ENCODE peak calls at places on chromosome 21, in ten cellular contexts. P is PC-9; T is CD8-positive, alpha-beta memory T cell; X is SJSA1; L is pancreas; W is HFF-Myc; R is HAP-1; H is lower lobe of right lung; V is heart right ventricle; Z is astrocyte. E is an unnamed sample.

GRCh38 chr21:36854391-36854790 is 112.1 kb downstream of the HLCS start:
- DNase-seq in P (no peak), T (no peak), X (no peak), L (no peak), W (no peak), R (peak), H (no peak), V (no peak), Z (no peak), E (no peak)

GRCh38 chr21:16742116-16742515 is 770.7 kb upstream of the CXADR start:
- DNase-seq in P (no peak), T (no peak), X (no peak), L (no peak), W (no peak), R (no peak), H (no peak), V (no peak), Z (peak), E (peak)

GRCh38 chr21:16597768-16598167 is 868.0 kb downstream of the USP25 start:
- DNase-seq in P (no peak), T (no peak), X (no peak), L (no peak), W (no peak), R (no peak), H (no peak), V (no peak), Z (no peak), E (no peak)

GRCh38 chr21:24514081-24514733 is 1093.1 kb downstream of the MRPL39 start:
- DNase-seq in P (no peak), T (no peak), X (no peak), L (no peak), W (no peak), R (no peak), H (no peak), V (no peak), Z (no peak), E (no peak)

GRCh38 chr21:14356771-14357170 is 26.2 kb downstream of the HSPA13 start:
- DNase-seq in P (no peak), T (no peak), X (no peak), L (no peak), W (no peak), R (no peak), H (no peak), V (no peak), Z (no peak), E (no peak)

GRCh38 chr21:24045775-24046215 is 1561.5 kb downstream of the MRPL39 start:
- DNase-seq in P (no peak), T (no peak), X (no peak), L (peak), W (peak), R (peak), H (peak), V (peak), Z (peak), E (peak)

GRCh38 chr21:14213164-14213563 is 2.4 kb upstream of the LIPI start:
- DNase-seq in P (no peak), T (no peak), X (no peak), L (no peak), W (no peak), R (no peak), H (no peak), V (no peak), Z (no peak), E (no peak)

GRCh38 chr21:36149788-36150187 is 6.8 kb upstream of the DOP1B start:
- DNase-seq in P (no peak), T (no peak), X (no peak), L (no peak), W (no peak), R (no peak), H (peak), V (no peak), Z (no peak), E (no peak)

GRCh38 chr21:40929833-40930232 is 82.9 kb upstream of the DSCAM start:
- DNase-seq in P (no peak), T (no peak), X (no peak), L (no peak), W (no peak), R (no peak), H (no peak), V (no peak), Z (no peak), E (no peak)

GRCh38 chr21:27807596-27807995 is 840.7 kb upstream of the ADAMTS5 start:
- DNase-seq in P (no peak), T (no peak), X (no peak), L (no peak), W (no peak), R (no peak), H (no peak), V (no peak), Z (no peak), E (no peak)

DNA sequence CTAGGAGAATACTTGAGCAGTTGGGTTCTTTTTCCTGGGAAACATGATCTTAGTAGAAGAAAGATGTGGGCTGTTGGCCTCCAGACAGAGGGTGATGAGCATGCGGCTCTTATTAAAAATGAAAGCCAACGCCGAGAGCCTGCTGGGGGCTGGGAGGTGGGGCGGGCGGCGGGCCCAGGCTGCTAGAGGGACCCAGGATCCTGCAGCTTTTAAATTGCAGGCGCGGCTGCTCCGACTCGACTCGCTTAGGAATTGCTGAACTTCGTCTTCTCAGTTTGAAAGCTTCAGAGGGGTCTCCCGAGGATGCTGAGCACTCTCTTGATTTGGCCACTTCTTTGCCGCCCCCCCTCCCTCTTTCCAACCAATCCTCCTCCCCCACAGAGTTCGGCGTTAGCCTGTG is 1.2 kb downstream of the AGPAT3 start:
- DNase-seq in P (no peak), T (peak), X (no peak), L (no peak), W (peak), R (peak), H (no peak), V (peak), Z (peak), E (no peak)
- H3K4me3 ChIP-seq in P (peak), T (peak), X (peak), L (peak), W (peak), R (peak), H (peak), V (peak), Z (peak), E (peak)

GRCh38 chr21:29157084-29157483 is 26.6 kb downstream of the MAP3K7CL start:
- DNase-seq in P (no peak), T (no peak), X (no peak), L (no peak), W (no peak), R (no peak), H (no peak), V (no peak), Z (no peak), E (no peak)

GRCh38 chr21:29154270-29154669 is 23.8 kb downstream of the MAP3K7CL start:
- DNase-seq in P (no peak), T (no peak), X (no peak), L (no peak), W (no peak), R (no peak), H (no peak), V (no peak), Z (no peak), E (no peak)

GRCh38 chr21:29155118-29155932 is 24.9 kb downstream of the MAP3K7CL start:
- DNase-seq in P (no peak), T (no peak), X (peak), L (no peak), W (no peak), R (peak), H (peak), V (peak), Z (peak), E (peak)

GRCh38 chr21:29152936-29153335 is 22.5 kb downstream of the MAP3K7CL start:
- DNase-seq in P (no peak), T (no peak), X (no peak), L (no peak), W (no peak), R (no peak), H (no peak), V (no peak), Z (peak), E (peak)

GRCh38 chr21:29155933-29156260 is 25.5 kb downstream of the MAP3K7CL start:
- DNase-seq in P (no peak), T (no peak), X (no peak), L (no peak), W (no peak), R (no peak), H (no peak), V (no peak), Z (no peak), E (no peak)
- H3K4me3 ChIP-seq in P (no peak), T (no peak), X (peak), L (no peak), W (no peak), R (no peak), H (no peak), V (peak), Z (no peak), E (no peak)

DNA sequence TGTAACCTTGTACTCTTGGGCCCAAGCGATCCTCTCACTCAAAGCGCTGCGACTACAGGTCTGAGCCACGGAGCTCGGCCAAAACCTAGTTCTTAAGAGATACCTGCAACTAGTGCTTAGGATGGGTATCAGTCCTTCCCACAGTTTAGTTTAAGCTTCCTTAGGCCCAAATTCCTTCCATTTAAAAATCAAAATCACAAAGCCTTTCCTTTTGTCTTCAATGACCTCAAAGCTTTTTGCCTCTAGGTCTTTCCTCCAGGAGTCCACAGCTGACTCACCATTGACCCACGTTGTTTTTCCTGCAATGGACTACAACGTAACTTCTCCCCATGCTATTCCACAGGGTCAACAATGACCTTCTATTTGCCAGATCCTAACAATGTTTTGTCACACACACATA is 64.0 kb downstream of the APP start:
- DNase-seq in P (no peak), T (no peak), X (no peak), L (no peak), W (no peak), R (no peak), H (no peak), V (no peak), Z (no peak), E (no peak)
- H3K4me3 ChIP-seq in P (no peak), T (no peak), X (no peak), L (no peak), W (no peak), R (no peak), H (no peak), V (no peak), Z (no peak), E (no peak)

GRCh38 chr21:44931137-44931500 is 8.7 kb upstream of the SLX9 start:
- DNase-seq in P (no peak), T (no peak), X (no peak), L (no peak), W (no peak), R (no peak), H (peak), V (no peak), Z (no peak), E (no peak)

GRCh38 chr21:44933938-44934260 is 5.9 kb upstream of the SLX9 start:
- DNase-seq in P (no peak), T (no peak), X (no peak), L (no peak), W (no peak), R (no peak), H (no peak), V (no peak), Z (no peak), E (no peak)

GRCh38 chr21:44933199-44933937 is 6.5 kb upstream of the SLX9 start:
- DNase-seq in P (no peak), T (no peak), X (no peak), L (no peak), W (no peak), R (no peak), H (peak), V (no peak), Z (no peak), E (no peak)

GRCh38 chr21:44931501-44932365 is 8.1 kb upstream of the SLX9 start:
- DNase-seq in P (no peak), T (no peak), X (no peak), L (no peak), W (no peak), R (no peak), H (peak), V (no peak), Z (no peak), E (no peak)

DNA sequence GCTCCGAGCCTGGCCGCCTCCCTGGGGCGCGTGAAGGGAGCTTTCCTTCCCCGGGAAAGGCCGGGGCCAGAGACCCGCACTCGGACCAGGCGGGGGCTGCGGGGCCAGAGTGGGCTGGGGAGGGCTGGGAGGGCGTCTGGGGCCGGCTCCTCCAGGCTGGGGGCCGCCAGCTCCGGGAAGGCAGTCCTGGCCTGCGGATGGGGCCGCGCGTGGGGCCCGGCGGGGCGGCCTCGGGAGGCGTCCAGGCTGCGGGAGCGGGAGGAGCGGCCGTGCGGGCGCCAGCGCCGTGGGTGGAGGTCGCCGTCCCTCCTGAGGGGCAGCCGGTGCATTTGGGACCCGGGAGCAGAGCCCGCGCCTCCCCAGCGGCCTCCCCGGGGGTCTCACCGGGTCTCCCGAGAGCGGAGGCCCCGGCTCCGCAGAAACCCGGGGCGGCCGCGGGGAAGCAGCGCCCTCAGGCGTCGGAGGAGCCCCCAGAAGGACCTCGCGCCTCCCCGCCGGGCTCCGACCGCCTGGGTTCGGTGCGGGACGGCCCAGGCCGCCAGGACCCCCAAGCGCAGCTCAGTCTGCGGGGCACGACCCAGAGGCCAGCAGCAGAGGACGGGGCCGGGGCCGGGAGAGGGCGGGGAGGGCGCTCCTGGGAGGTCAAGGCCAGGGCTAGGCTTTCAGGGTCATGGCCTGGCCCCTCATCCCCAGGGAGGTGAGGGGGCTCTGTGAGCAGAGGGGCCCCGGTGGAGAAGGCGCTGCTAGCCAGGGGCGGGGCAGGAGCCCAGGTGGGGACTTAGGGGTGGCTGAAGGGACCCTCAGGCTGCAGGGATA is 7.3 kb upstream of the SLX9 start:
- DNase-seq in P (no peak), T (peak), X (no peak), L (no peak), W (no peak), R (peak), H (peak), V (peak), Z (no peak), E (no peak)
- H3K4me3 ChIP-seq in P (peak), T (peak), X (peak), L (peak), W (no peak), R (peak), H (peak), V (peak), Z (no peak), E (peak)

GRCh38 chr21:38777015-38777414 is 28.7 kb upstream of the ETS2 start:
- DNase-seq in P (no peak), T (no peak), X (no peak), L (no peak), W (no peak), R (no peak), H (no peak), V (no peak), Z (no peak), E (no peak)

GRCh38 chr21:38774152-38774551 is 31.6 kb upstream of the ETS2 start:
- DNase-seq in P (no peak), T (no peak), X (no peak), L (no peak), W (no peak), R (no peak), H (no peak), V (no peak), Z (no peak), E (no peak)

GRCh38 chr21:38775733-38776132 is 30.0 kb upstream of the ETS2 start:
- DNase-seq in P (no peak), T (no peak), X (no peak), L (no peak), W (no peak), R (no peak), H (no peak), V (no peak), Z (no peak), E (no peak)

GRCh38 chr21:38773108-38774061 is 32.3 kb upstream of the ETS2 start:
- DNase-seq in P (peak), T (no peak), X (peak), L (no peak), W (peak), R (no peak), H (no peak), V (peak), Z (peak), E (no peak)

GRCh38 chr21:38774586-38775285 is 31.0 kb upstream of the ETS2 start:
- DNase-seq in P (no peak), T (no peak), X (no peak), L (no peak), W (no peak), R (no peak), H (no peak), V (no peak), Z (no peak), E (no peak)
- H3K4me3 ChIP-seq in P (no peak), T (no peak), X (no peak), L (no peak), W (no peak), R (no peak), H (no peak), V (no peak), Z (no peak), E (no peak)

DNA sequence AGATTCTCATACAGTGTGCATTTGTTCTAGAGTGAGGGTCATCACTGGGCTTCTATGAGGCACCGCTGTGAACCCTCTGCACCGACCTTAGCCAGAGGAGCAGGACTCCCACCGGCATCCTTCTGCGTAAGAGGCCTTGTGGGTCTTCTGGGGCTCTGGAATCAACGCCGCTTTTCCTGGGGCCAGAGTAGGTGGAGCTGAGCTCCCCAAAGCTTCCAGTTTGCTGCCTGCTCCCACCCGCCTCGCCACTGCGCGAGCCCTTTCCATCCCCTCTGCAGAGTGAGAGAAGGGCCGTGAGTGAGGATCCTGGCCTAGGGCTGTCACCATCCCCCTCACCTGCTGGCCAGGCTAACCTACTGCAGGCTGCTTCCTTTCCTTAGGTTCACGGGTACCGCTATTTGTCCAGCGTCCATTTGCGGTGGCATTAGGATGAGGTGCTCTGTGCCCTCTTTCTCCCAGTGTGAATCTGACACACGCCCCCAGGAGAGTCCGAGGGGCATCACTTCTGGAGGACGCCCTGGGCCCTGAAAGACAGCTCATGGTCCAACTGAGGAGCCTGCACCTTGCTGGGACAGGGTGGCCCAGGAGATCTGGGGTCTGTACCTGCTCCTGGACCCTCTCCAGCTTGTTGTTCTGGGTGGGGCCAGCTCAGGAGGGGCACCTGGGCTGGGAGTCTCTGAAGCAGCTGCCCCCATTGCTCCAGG is 36.2 kb downstream of the UMODL1 start:
- DNase-seq in P (no peak), T (no peak), X (no peak), L (no peak), W (no peak), R (no peak), H (peak), V (no peak), Z (no peak), E (no peak)
- H3K4me3 ChIP-seq in P (no peak), T (no peak), X (no peak), L (no peak), W (no peak), R (no peak), H (peak), V (no peak), Z (no peak), E (no peak)

GRCh38 chr21:33650929-33651505 is 8.7 kb downstream of the ITSN1 start:
- DNase-seq in P (no peak), T (no peak), X (no peak), L (no peak), W (no peak), R (no peak), H (no peak), V (no peak), Z (no peak), E (no peak)
- H3K4me3 ChIP-seq in P (no peak), T (no peak), X (no peak), L (no peak), W (no peak), R (no peak), H (no peak), V (no peak), Z (no peak), E (no peak)

GRCh38 chr21:32096411-32096810 is 182.4 kb downstream of the MIS18A start:
- DNase-seq in P (no peak), T (no peak), X (no peak), L (no peak), W (no peak), R (peak), H (no peak), V (peak), Z (no peak), E (no peak)

GRCh38 chr21:32101206-32101763 is 177.6 kb downstream of the MIS18A start:
- DNase-seq in P (no peak), T (no peak), X (no peak), L (no peak), W (no peak), R (no peak), H (no peak), V (no peak), Z (no peak), E (no peak)

GRCh38 chr21:32102426-32102825 is 176.4 kb downstream of the MIS18A start:
- DNase-seq in P (no peak), T (no peak), X (no peak), L (no peak), W (no peak), R (no peak), H (no peak), V (no peak), Z (no peak), E (no peak)

GRCh38 chr21:32103361-32103760 is 175.5 kb downstream of the MIS18A start:
- DNase-seq in P (no peak), T (no peak), X (no peak), L (no peak), W (no peak), R (no peak), H (no peak), V (no peak), Z (no peak), E (no peak)

DNA sequence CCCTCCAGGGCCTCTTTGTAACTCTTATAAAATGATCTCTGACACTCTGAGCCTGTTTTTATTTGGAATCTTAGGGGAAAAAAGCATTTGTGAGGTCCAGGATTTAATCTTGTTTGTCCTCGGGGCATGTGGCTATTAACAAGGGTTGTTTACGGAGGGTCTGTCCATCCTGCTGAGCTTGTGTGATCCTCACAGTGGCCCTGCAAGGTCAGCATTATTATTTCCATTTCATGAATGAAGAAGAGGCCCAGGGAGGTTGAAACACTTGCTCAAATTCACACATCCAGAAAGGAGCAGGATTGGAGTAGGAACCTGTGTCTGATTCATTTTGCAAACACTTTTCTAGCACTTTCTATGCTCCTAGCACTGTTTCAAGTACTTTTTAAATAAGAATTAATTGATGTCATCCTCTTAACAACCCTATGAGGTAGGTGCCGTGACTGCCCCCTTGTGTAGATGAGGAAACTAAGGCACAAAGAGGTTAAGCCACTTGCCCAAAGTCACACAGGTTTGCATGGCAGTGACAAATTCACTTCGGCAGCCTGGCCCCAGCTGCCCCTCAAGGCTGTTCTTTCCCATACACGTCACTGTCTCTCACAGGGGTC is 178.9 kb downstream of the MIS18A start:
- DNase-seq in P (no peak), T (no peak), X (no peak), L (no peak), W (no peak), R (no peak), H (no peak), V (no peak), Z (no peak), E (no peak)
- H3K4me3 ChIP-seq in P (no peak), T (no peak), X (no peak), L (no peak), W (no peak), R (no peak), H (no peak), V (no peak), Z (no peak), E (no peak)

GRCh38 chr21:42374457-42374856 is 8.1 kb upstream of the TFF1 start:
- DNase-seq in P (no peak), T (no peak), X (no peak), L (no peak), W (no peak), R (no peak), H (no peak), V (no peak), Z (no peak), E (no peak)
- H3K4me3 ChIP-seq in P (no peak), T (no peak), X (no peak), L (no peak), W (no peak), R (no peak), H (no peak), V (no peak), Z (no peak), E (no peak)

E was measured in breast epithelium.